ENCODE peak calls at places on chromosomes 3 and 15, in seven cellular contexts. L is upper lobe of right lung, H is K562, F is body of pancreas, M is PC-9, T is cardiac fibroblast, E is GM10248. Q is an unnamed sample.

GRCh38 chr15:38524156-38524555 is 40.5 kb downstream of the RASGRP1 start:
- DNase-seq in L (no peak), H (no peak), F (no peak), M (no peak), T (peak), E (no peak), Q (no peak)

GRCh38 chr3:65953301-65953812 is 85.4 kb downstream of the MAGI1 start:
- DNase-seq in L (peak), H (no peak), F (peak), M (peak), T (no peak), E (no peak), Q (peak)

GRCh38 chr3:49856181-49857005 is at the start of gene TRAIP:
- DNase-seq in L (peak), H (peak), F (peak), M (peak), T (peak), E (peak), Q (peak)

GRCh38 chr3:124770341-124771082 is 40.3 kb downstream of the UMPS start:
- DNase-seq in L (no peak), H (no peak), F (peak), M (no peak), T (peak), E (no peak), Q (no peak)

GRCh38 chr3:113660901-113661300 is 35.5 kb downstream of the USF3 start:
- DNase-seq in L (no peak), H (no peak), F (peak), M (no peak), T (no peak), E (no peak), Q (no peak)

GRCh38 chr3:188164248-188164687 is 10.3 kb downstream of the LPP start:
- DNase-seq in L (no peak), H (no peak), F (peak), M (peak), T (no peak), E (no peak), Q (peak)

GRCh38 chr3:187736418-187736871 is 8.8 kb downstream of the BCL6 start:
- DNase-seq in L (no peak), H (peak), F (peak), M (peak), T (peak), E (no peak), Q (no peak)

GRCh38 chr15:80984856-80985255 is 4.8 kb downstream of the MESD start:
- DNase-seq in L (no peak), H (no peak), F (no peak), M (no peak), T (no peak), E (no peak), Q (no peak)

GRCh38 chr15:66043264-66043663 is 174.0 kb downstream of the RAB11A start:
- DNase-seq in L (no peak), H (no peak), F (peak), M (no peak), T (no peak), E (no peak), Q (no peak)

GRCh38 chr3:137121704-137122314 is 164.0 kb downstream of the IL20RB start:
- DNase-seq in L (no peak), H (peak), F (no peak), M (peak), T (peak), E (peak), Q (peak)

GRCh38 chr15:69750253-69750652 is 297.6 kb downstream of the RPLP1 start:
- DNase-seq in L (no peak), H (no peak), F (no peak), M (no peak), T (no peak), E (no peak), Q (no peak)

GRCh38 chr15:69748700-69749099 is 296.1 kb downstream of the RPLP1 start:
- DNase-seq in L (no peak), H (no peak), F (no peak), M (no peak), T (no peak), E (no peak), Q (no peak)

GRCh38 chr15:69751147-69751546 is 298.5 kb downstream of the RPLP1 start:
- DNase-seq in L (no peak), H (no peak), F (no peak), M (no peak), T (no peak), E (no peak), Q (no peak)

GRCh38 chr15:69749274-69749673 is 296.7 kb downstream of the RPLP1 start:
- DNase-seq in L (no peak), H (no peak), F (no peak), M (no peak), T (no peak), E (no peak), Q (no peak)

DNA sequence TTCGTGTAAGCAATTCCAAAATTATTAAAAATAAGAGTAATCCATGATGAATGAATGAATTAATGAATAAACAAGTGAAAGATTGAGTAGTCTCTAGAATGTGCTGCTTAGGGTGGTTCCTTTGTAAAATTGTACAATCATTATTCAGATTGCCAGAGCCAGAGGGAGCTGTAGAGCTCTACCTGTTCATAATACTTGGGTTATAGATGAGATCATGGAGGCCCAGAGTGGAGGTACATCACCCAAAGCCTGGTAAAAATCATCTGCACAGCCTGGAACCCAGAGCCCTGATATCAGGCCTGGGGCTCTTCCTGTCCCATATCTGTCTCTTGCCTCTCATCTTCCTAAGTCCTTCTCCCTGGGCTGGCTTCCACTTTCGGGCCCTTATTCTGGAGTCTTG is 297.2 kb downstream of the RPLP1 start:
- DNase-seq in L (no peak), H (no peak), F (no peak), M (no peak), T (peak), E (no peak), Q (no peak)
- TF ChIP-seq CTCF in L (peak), H (peak), F (no peak), M (peak), T (peak), E (peak), Q (no peak)

GRCh38 chr3:12518266-12519028 is 26.9 kb downstream of the MKRN2OS start:
- DNase-seq in L (peak), H (no peak), F (no peak), M (no peak), T (no peak), E (no peak), Q (no peak)

GRCh38 chr3:12516873-12517272 is 28.4 kb downstream of the MKRN2OS start:
- DNase-seq in L (no peak), H (no peak), F (no peak), M (no peak), T (no peak), E (no peak), Q (no peak)

GRCh38 chr3:12521010-12521409 is 24.3 kb downstream of the MKRN2OS start:
- DNase-seq in L (no peak), H (no peak), F (no peak), M (no peak), T (no peak), E (no peak), Q (no peak)

DNA sequence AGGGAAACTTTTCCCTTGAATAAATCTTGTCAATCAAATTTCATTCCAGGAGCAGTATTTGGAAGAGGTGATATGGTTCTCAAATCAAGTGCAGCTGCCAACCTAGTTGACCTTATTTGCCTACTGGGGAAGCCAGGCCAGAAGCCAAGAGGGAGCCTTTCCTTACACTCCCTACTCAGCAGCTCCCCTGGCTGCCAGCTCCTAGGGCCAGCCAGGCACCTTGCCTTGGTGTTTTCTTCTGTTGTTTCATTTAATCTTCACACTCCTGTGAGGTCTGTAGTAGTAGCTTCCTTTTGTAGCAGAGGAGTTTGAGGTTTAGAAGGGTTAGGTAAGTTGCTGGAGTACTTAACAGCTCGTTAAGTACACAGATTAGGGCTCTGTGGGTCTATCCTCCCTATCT is 22.6 kb downstream of the MKRN2OS start:
- DNase-seq in L (no peak), H (no peak), F (peak), M (no peak), T (no peak), E (no peak), Q (no peak)
- TF ChIP-seq CTCF in L (peak), H (no peak), F (peak), M (no peak), T (no peak), E (no peak), Q (no peak)

GRCh38 chr3:10432931-10433330 is 72.5 kb downstream of the ATP2B2 start:
- DNase-seq in L (no peak), H (no peak), F (no peak), M (no peak), T (no peak), E (no peak), Q (no peak)

GRCh38 chr3:10428393-10429091 is 76.8 kb downstream of the ATP2B2 start:
- DNase-seq in L (peak), H (no peak), F (no peak), M (no peak), T (no peak), E (no peak), Q (no peak)

GRCh38 chr3:10434144-10434937 is 71.0 kb downstream of the ATP2B2 start:
- DNase-seq in L (no peak), H (no peak), F (no peak), M (no peak), T (no peak), E (no peak), Q (no peak)

GRCh38 chr3:10432156-10432845 is 73.1 kb downstream of the ATP2B2 start:
- DNase-seq in L (peak), H (no peak), F (no peak), M (no peak), T (no peak), E (no peak), Q (no peak)

GRCh38 chr3:10430805-10431204 is 74.6 kb downstream of the ATP2B2 start:
- DNase-seq in L (no peak), H (no peak), F (no peak), M (no peak), T (no peak), E (no peak), Q (no peak)
- TF ChIP-seq CTCF in L (no peak), H (no peak), F (no peak), M (no peak), T (no peak), E (no peak), Q (no peak)

GRCh38 chr15:51533672-51534398 is 88.7 kb downstream of the DMXL2 start:
- DNase-seq in L (no peak), H (no peak), F (no peak), M (no peak), T (peak), E (no peak), Q (no peak)

DNA sequence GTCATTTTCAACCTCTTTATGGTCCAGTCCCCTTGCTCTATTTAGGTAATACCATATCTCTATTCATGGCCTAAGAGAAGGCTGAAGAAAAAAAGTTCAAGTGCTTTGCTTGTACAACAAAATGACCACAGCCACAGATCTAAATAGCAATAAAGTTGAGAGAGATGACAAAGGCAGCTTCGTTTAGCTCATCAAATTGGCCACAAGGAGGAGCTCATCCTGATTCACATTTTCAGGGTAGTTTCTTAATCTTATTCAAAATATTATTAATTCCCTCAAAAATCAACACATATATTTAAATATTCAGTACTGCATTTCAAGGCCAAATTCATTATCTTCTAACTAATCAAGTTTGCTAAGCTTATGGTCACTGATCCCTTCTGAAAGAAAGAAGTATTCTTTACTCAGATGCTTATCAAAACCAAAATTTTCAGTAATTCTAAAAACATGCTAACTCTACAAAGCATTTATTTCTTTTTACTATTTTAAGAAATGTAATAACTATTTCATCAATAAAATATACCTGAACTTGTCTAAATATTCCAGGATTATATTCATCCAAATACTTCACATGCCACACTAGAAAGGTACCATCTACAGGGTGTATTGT is 85.5 kb downstream of the DMXL2 start:
- DNase-seq in L (no peak), H (peak), F (no peak), M (peak), T (peak), E (peak), Q (peak)
- TF ChIP-seq CTCF in L (peak), H (peak), F (peak), M (peak), T (peak), E (peak), Q (no peak)

GRCh38 chr3:151838574-151839312 is 24.8 kb downstream of the AADAC start:
- DNase-seq in L (no peak), H (peak), F (peak), M (peak), T (peak), E (peak), Q (peak)

GRCh38 chr3:151841801-151842200 is 27.9 kb downstream of the AADAC start:
- DNase-seq in L (no peak), H (no peak), F (no peak), M (no peak), T (peak), E (no peak), Q (no peak)

GRCh38 chr3:151837057-151837456 is 23.1 kb downstream of the AADAC start:
- DNase-seq in L (no peak), H (peak), F (peak), M (peak), T (peak), E (no peak), Q (peak)

GRCh38 chr3:151835751-151836550 is 22.0 kb downstream of the AADAC start:
- DNase-seq in L (no peak), H (no peak), F (no peak), M (peak), T (peak), E (no peak), Q (no peak)

DNA sequence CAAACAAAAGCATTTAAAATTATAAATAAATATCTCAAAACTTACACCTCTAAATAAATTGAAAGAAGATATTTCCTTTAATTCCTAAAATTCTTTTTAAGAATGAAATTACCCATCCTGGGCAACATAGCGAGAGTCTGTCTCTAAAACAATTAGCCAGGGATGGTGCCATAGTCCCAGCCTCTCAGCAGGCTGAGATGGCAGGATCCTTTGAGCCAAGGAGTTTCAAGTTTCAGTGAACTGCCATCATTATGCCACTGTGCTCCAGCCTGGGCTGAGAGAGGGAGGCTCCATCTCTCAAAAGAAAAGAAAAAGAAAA is 25.4 kb downstream of the AADAC start:
- DNase-seq in L (no peak), H (no peak), F (no peak), M (no peak), T (no peak), E (no peak), Q (no peak)
- TF ChIP-seq CTCF in L (no peak), H (no peak), F (no peak), M (peak), T (no peak), E (peak), Q (no peak)